ENCODE peak calls at places on chromosomes 12 and 14, in four cellular contexts. T, O, V and Q are unnamed samples.

GRCh38 chr14:60648934-60649814 is at the start of gene SIX1:
- DNase-seq in T (peak), O (peak), V (no peak), Q (no peak)

GRCh38 chr12:26523708-26524150 is 309.3 kb downstream of the ITPR2 start:
- DNase-seq in T (peak), O (peak), V (no peak), Q (no peak)

GRCh38 chr14:68210729-68211299 is 391.2 kb downstream of the RAD51B start:
- DNase-seq in T (peak), O (no peak), V (no peak), Q (peak)

GRCh38 chr14:74836251-74836957 is 39.5 kb downstream of the PROX2 start:
- DNase-seq in T (no peak), O (no peak), V (no peak), Q (no peak)

GRCh38 chr12:51814311-51815088 is 34.0 kb downstream of the FIGNL2 start:
- DNase-seq in T (peak), O (peak), V (peak), Q (peak)

GRCh38 chr14:30193791-30194407 is 266.3 kb upstream of the PRKD1 start:
- DNase-seq in T (peak), O (no peak), V (no peak), Q (no peak)

GRCh38 chr12:93908264-93908663 is 231.1 kb downstream of the CRADD start:
- DNase-seq in T (no peak), O (no peak), V (no peak), Q (no peak)

GRCh38 chr12:102539651-102540553 is 59.5 kb upstream of the IGF1 start:
- DNase-seq in T (peak), O (no peak), V (no peak), Q (no peak)

GRCh38 chr12:64737539-64737938 is 21.7 kb downstream of the GNS start:
- DNase-seq in T (no peak), O (no peak), V (peak), Q (no peak)

GRCh38 chr12:95633671-95634465 is 82.6 kb upstream of the USP44 start:
- DNase-seq in T (no peak), O (no peak), V (no peak), Q (no peak)

GRCh38 chr14:53927171-53927570 is 29.5 kb downstream of the BMP4 start:
- DNase-seq in T (peak), O (no peak), V (no peak), Q (no peak)

GRCh38 chr12:112239881-112240280 is 114.5 kb downstream of the TRAFD1 start:
- DNase-seq in T (no peak), O (no peak), V (no peak), Q (no peak)

GRCh38 chr14:100132161-100132902 is 27.1 kb downstream of the DEGS2 start:
- DNase-seq in T (no peak), O (no peak), V (no peak), Q (no peak)

GRCh38 chr14:89284368-89285058 is 132.5 kb downstream of the FOXN3 start:
- DNase-seq in T (no peak), O (no peak), V (no peak), Q (no peak)

GRCh38 chr14:67526676-67527459 is 6.2 kb upstream of the PLEKHH1 start:
- DNase-seq in T (peak), O (no peak), V (no peak), Q (no peak)

GRCh38 chr12:116157845-116158267 is 119.6 kb downstream of the MED13L start:
- DNase-seq in T (no peak), O (no peak), V (no peak), Q (no peak)

GRCh38 chr14:81384900-81385299 is 15.2 kb downstream of the STON2 start:
- DNase-seq in T (no peak), O (no peak), V (no peak), Q (no peak)

GRCh38 chr14:96095581-96096476 is 56.7 kb downstream of the C14orf132 start:
- DNase-seq in T (peak), O (no peak), V (no peak), Q (no peak)

GRCh38 chr12:59113831-59114273 is 193.5 kb upstream of the LRIG3 start:
- DNase-seq in T (peak), O (peak), V (no peak), Q (no peak)

GRCh38 chr14:22569106-22569748 is 19.8 kb downstream of the DAD1 start:
- DNase-seq in T (no peak), O (no peak), V (no peak), Q (no peak)

GRCh38 chr14:99028521-99028920 is 243.5 kb downstream of the BCL11B start:
- DNase-seq in T (no peak), O (no peak), V (no peak), Q (no peak)

GRCh38 chr14:87643005-87643404 is 350.0 kb downstream of the GALC start:
- DNase-seq in T (no peak), O (no peak), V (no peak), Q (no peak)

GRCh38 chr12:127928615-127929014 is 338.4 kb upstream of the TMEM132C start:
- DNase-seq in T (no peak), O (no peak), V (no peak), Q (no peak)

GRCh38 chr14:64779472-64779871 is 75.2 kb downstream of the PLEKHG3 start:
- DNase-seq in T (no peak), O (no peak), V (no peak), Q (no peak)

GRCh38 chr12:62873116-62873825 is 61.7 kb downstream of the PPM1H start:
- DNase-seq in T (no peak), O (no peak), V (no peak), Q (no peak)

GRCh38 chr14:38496092-38496491 is 240.2 kb upstream of the CLEC14A start:
- DNase-seq in T (no peak), O (no peak), V (no peak), Q (no peak)

GRCh38 chr12:75489613-75490210 is 9.2 kb downstream of the GLIPR1 start:
- DNase-seq in T (peak), O (no peak), V (no peak), Q (no peak)

GRCh38 chr14:95326987-95327386 is 7.3 kb upstream of the CLMN start:
- DNase-seq in T (no peak), O (no peak), V (no peak), Q (no peak)

GRCh38 chr14:33682746-33683145 is 268.1 kb downstream of the EGLN3 start:
- DNase-seq in T (no peak), O (no peak), V (no peak), Q (no peak)

GRCh38 chr14:105589161-105589925 is 63.0 kb downstream of the TMEM121 start:
- DNase-seq in T (no peak), O (peak), V (no peak), Q (no peak)

GRCh38 chr12:119008691-119009221 is 27.4 kb downstream of the SRRM4 start:
- DNase-seq in T (no peak), O (no peak), V (no peak), Q (no peak)

GRCh38 chr12:124786065-124786964 is 77.3 kb downstream of the SCARB1 start:
- DNase-seq in T (peak), O (peak), V (no peak), Q (no peak)

GRCh38 chr12:1680804-1681492 is 9.9 kb upstream of the ADIPOR2 start:
- DNase-seq in T (peak), O (no peak), V (no peak), Q (no peak)